ENCODE peak calls at places on chromosomes 1 and 21, in eight cellular contexts. N is astrocyte of the spinal cord, Y is PC-3, F is psoas muscle, L is fibroblast of the aortic adventitia, J is cardiac fibroblast, G is body of pancreas, O is lower lobe of right lung. Q is an unnamed sample.

GRCh38 chr1:118812555-118812954 is 175.6 kb downstream of the TBX15 start:
- DNase-seq in N (no peak), J (no peak), F (no peak), G (no peak), O (no peak), Y (no peak), L (no peak), Q (no peak)

GRCh38 chr1:224175615-224176014 is 7.4 kb upstream of the DEGS1 start:
- DNase-seq in F (peak), N (peak), Y (no peak), L (no peak), J (peak), O (no peak), G (no peak), Q (no peak)

GRCh38 chr1:199954701-199955100 is 72.8 kb upstream of the NR5A2 start:
- DNase-seq in O (no peak), F (no peak), L (no peak), N (no peak), G (peak), Y (peak), J (no peak), Q (no peak)

GRCh38 chr1:214378492-214378891 is 97.5 kb downstream of the SMYD2 start:
- DNase-seq in J (no peak), L (no peak), N (no peak), Y (no peak), G (no peak), F (no peak), O (no peak), Q (no peak)

GRCh38 chr1:50873458-50874187 is 86.4 kb downstream of the FAF1 start:
- DNase-seq in L (peak), F (peak), G (peak), J (peak), N (peak), O (peak), Y (peak), Q (peak)

GRCh38 chr1:62218603-62219002 is 24.0 kb downstream of the L1TD1 start:
- DNase-seq in L (no peak), G (no peak), J (no peak), N (no peak), F (no peak), Y (no peak), O (no peak), Q (no peak)

GRCh38 chr1:94816030-94816429 is 4.1 kb upstream of the SLC44A3 start:
- DNase-seq in O (no peak), N (no peak), F (no peak), J (no peak), Y (no peak), G (no peak), L (no peak), Q (no peak)

GRCh38 chr1:241985787-241986186 is 13.1 kb downstream of the MAP1LC3C start:
- DNase-seq in F (no peak), J (peak), G (peak), Y (peak), N (peak), L (peak), O (no peak), Q (peak)

GRCh38 chr1:216533786-216534185 is 110.5 kb upstream of the USH2A start:
- DNase-seq in O (no peak), Y (no peak), N (no peak), F (no peak), J (no peak), L (no peak), G (no peak), Q (no peak)

GRCh38 chr1:227454686-227455085 is 108.7 kb upstream of the ZNF678 start:
- DNase-seq in J (no peak), F (no peak), G (no peak), O (no peak), L (no peak), N (no peak), Y (no peak), Q (no peak)

GRCh38 chr1:225820522-225821120 is 10.7 kb downstream of the EPHX1 start:
- DNase-seq in G (peak), N (no peak), O (no peak), L (no peak), F (no peak), J (no peak), Y (peak), Q (no peak)

GRCh38 chr1:68916227-68916853 is 419.5 kb upstream of the DEPDC1 start:
- DNase-seq in J (peak), L (peak), F (no peak), N (peak), G (peak), O (no peak), Y (peak), Q (peak)

GRCh38 chr1:112465122-112465521 is 43.6 kb upstream of the WNT2B start:
- DNase-seq in L (peak), J (peak), G (no peak), F (no peak), O (no peak), N (peak), Y (no peak), Q (no peak)

GRCh38 chr21:45592208-45592619 is 50.0 kb upstream of the SLC19A1 start:
- DNase-seq in Y (no peak), N (no peak), L (peak), F (no peak), J (no peak), G (no peak), O (peak), Q (no peak)

GRCh38 chr1:75233302-75233929 is 99.2 kb downstream of the LHX8 start:
- DNase-seq in L (peak), F (no peak), Y (peak), G (no peak), J (peak), N (peak), O (no peak), Q (peak)

GRCh38 chr1:237181731-237182317 is 139.8 kb downstream of the RYR2 start:
- DNase-seq in L (no peak), N (no peak), F (no peak), Y (peak), J (peak), G (no peak), O (no peak), Q (no peak)

GRCh38 chr1:85569122-85569521 is 11.4 kb upstream of the CCN1 start:
- DNase-seq in L (peak), F (no peak), J (peak), O (no peak), N (peak), G (no peak), Y (peak), Q (no peak)

GRCh38 chr1:41919764-41920397 is 1.2 kb upstream of the HIVEP3 start:
- DNase-seq in F (peak), G (peak), O (peak), N (no peak), Y (no peak), J (no peak), L (no peak), Q (no peak)

GRCh38 chr1:170262540-170262939 is 116.8 kb downstream of the NTMT2 start:
- DNase-seq in L (no peak), F (no peak), O (no peak), J (peak), N (no peak), G (no peak), Y (no peak), Q (no peak)
- H3K4me3 ChIP-seq in L (no peak), F (no peak), O (no peak), J (no peak), N (no peak), G (no peak), Y (no peak), Q (no peak)

GRCh38 chr21:35036521-35037383 is 12.3 kb downstream of the RUNX1 start:
- DNase-seq in F (no peak), J (no peak), L (no peak), N (no peak), Y (no peak), O (no peak), G (no peak), Q (no peak)

GRCh38 chr21:35035116-35035515 is 14.0 kb downstream of the RUNX1 start:
- DNase-seq in J (no peak), L (no peak), F (no peak), N (no peak), O (no peak), G (no peak), Y (no peak), Q (no peak)

GRCh38 chr21:35035581-35035980 is 13.5 kb downstream of the RUNX1 start:
- DNase-seq in O (no peak), J (no peak), F (no peak), Y (no peak), G (no peak), L (no peak), N (no peak), Q (no peak)

GRCh38 chr21:35032474-35033263 is 16.4 kb downstream of the RUNX1 start:
- DNase-seq in O (no peak), N (no peak), J (no peak), G (no peak), Y (no peak), L (no peak), F (no peak), Q (no peak)

GRCh38 chr21:35034203-35034926 is 14.7 kb downstream of the RUNX1 start:
- DNase-seq in F (no peak), Y (no peak), G (no peak), L (no peak), N (no peak), J (no peak), O (no peak), Q (no peak)
- H3K4me3 ChIP-seq in F (no peak), Y (no peak), G (no peak), L (no peak), N (no peak), J (no peak), O (no peak), Q (no peak)

GRCh38 chr1:115505157-115505571 is 136.6 kb upstream of the VANGL1 start:
- DNase-seq in F (no peak), J (no peak), O (no peak), N (no peak), G (no peak), Y (no peak), L (peak), Q (no peak)

GRCh38 chr1:115501476-115501875 is 140.3 kb upstream of the VANGL1 start:
- DNase-seq in N (no peak), F (no peak), G (no peak), Y (peak), L (no peak), J (no peak), O (no peak), Q (no peak)

GRCh38 chr1:115507916-115508315 is 133.9 kb upstream of the VANGL1 start:
- DNase-seq in L (peak), N (no peak), G (no peak), O (no peak), F (no peak), J (peak), Y (no peak), Q (no peak)

GRCh38 chr1:115506523-115507255 is 135.1 kb upstream of the VANGL1 start:
- DNase-seq in O (no peak), F (no peak), G (no peak), N (no peak), Y (peak), L (no peak), J (no peak), Q (no peak)

GRCh38 chr1:115507256-115507589 is 134.5 kb upstream of the VANGL1 start:
- DNase-seq in L (peak), O (no peak), F (no peak), Y (peak), N (peak), G (peak), J (peak), Q (peak)
- H3K4me3 ChIP-seq in L (no peak), O (no peak), F (no peak), Y (no peak), N (no peak), G (no peak), J (no peak), Q (no peak)

GRCh38 chr1:32742956-32743355 is 40.4 kb upstream of the SYNC start:
- DNase-seq in N (no peak), O (no peak), L (no peak), G (peak), J (no peak), F (no peak), Y (peak), Q (no peak)
- H3K4me3 ChIP-seq in N (peak), O (peak), L (peak), G (no peak), J (no peak), F (peak), Y (peak), Q (peak)

GRCh38 chr1:208170252-208170651 is 73.9 kb downstream of the PLXNA2 start:
- DNase-seq in J (no peak), N (no peak), G (peak), F (no peak), L (no peak), Y (no peak), O (no peak), Q (no peak)
- H3K4me3 ChIP-seq in J (no peak), N (no peak), G (no peak), F (no peak), L (no peak), Y (no peak), O (no peak), Q (no peak)

GRCh38 chr1:114218397-114219237 is 64.9 kb upstream of the SYT6 start:
- DNase-seq in N (no peak), G (no peak), J (peak), O (no peak), Y (no peak), F (no peak), L (peak), Q (no peak)

GRCh38 chr1:114216431-114217173 is 62.9 kb upstream of the SYT6 start:
- DNase-seq in G (no peak), F (no peak), O (no peak), N (no peak), J (no peak), L (no peak), Y (no peak), Q (no peak)

GRCh38 chr1:114222920-114223319 is 69.3 kb upstream of the SYT6 start:
- DNase-seq in O (no peak), N (no peak), G (no peak), J (no peak), L (no peak), F (no peak), Y (no peak), Q (no peak)

GRCh38 chr1:114215426-114215825 is 61.8 kb upstream of the SYT6 start:
- DNase-seq in N (no peak), Y (peak), J (peak), L (peak), O (no peak), G (no peak), F (no peak), Q (no peak)

DNA sequence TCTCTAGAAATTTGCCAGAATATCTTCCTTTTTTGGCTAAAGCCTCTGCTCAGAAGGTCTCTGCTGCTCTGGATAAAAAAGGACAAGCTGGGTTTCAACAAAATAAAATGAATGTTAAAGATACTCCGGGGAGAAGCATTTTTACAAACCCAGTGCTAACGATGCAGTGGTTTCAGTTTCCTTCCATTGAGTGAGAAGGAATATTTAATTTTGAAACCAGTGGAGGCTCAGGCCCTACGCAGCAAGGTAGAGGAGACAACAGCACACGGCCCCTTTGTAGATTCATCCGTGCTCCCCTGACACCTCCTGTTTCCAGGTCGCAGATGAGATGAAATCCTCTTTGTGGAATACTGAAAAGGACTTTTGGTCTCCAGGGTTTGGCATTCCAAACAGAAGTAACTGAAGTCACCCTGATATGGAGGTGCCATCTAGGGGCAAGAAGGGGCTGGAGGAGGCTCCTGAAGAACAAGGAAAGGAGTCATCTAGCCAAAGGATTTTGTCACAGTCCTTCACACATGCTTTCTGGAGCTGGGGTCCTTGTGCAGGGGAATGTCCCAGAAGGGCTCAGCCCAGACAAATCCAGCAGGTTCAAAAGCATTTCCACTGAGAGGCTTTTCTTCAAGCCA is 65.7 kb upstream of the SYT6 start:
- DNase-seq in L (peak), O (no peak), G (no peak), Y (peak), N (peak), J (peak), F (no peak), Q (no peak)
- H3K4me3 ChIP-seq in L (peak), O (no peak), G (no peak), Y (no peak), N (no peak), J (no peak), F (peak), Q (no peak)

GRCh38 chr1:145994391-145995120 is 1.8 kb downstream of the TXNIP start:
- DNase-seq in J (no peak), L (no peak), Y (no peak), G (no peak), N (no peak), F (peak), O (no peak), Q (no peak)
- H3K4me3 ChIP-seq in J (peak), L (peak), Y (peak), G (peak), N (peak), F (peak), O (peak), Q (peak)

DNA sequence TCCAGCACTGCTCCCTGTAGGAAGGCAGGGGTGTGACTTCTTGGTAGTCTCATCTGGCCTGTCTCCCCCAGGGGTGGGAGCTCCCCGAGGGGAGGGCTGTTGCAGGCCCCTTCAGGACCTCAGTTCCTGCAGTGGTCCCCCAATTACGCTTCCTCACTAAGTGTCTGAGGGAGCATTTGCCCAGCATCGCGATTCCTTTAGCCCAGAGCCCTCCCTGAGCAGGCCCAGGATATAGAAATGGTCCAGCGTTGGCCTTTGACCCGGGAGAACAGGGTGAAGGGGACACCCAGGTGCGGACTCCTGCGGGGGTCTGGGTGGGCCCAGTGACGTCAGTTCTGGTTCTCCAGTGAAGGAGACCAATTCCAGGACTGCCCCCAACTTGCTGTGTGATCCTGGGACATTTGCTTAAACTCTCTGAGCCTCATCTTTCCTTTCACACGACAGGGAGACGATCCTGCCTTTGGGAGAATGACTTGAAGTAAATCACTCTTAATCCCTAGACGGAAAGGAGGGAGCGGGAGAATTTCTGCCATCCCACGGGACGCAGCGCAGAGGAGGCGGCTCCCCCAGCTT is 32.6 kb upstream of the BTG2 start:
- DNase-seq in Y (no peak), L (no peak), N (no peak), O (no peak), J (no peak), G (no peak), F (no peak), Q (no peak)
- H3K4me3 ChIP-seq in Y (no peak), L (no peak), N (no peak), O (peak), J (no peak), G (no peak), F (peak), Q (no peak)